ENCODE peak calls at places on chromosome 17, in four cellular contexts. E is A549, K is tibial nerve, D is esophagus muscularis mucosa. Q is an unnamed sample.

GRCh38 chr17:859461-860195 is 77.5 kb downstream of the MRM3 start:
- DNase-seq in E (no peak), K (no peak), D (no peak), Q (no peak)

GRCh38 chr17:17227608-17228520 is 9.1 kb downstream of the FLCN start:
- DNase-seq in D (no peak), E (no peak), K (no peak), Q (no peak)

GRCh38 chr17:61815863-61816523 is 47.3 kb downstream of the BRIP1 start:
- DNase-seq in K (no peak), D (no peak), E (no peak), Q (no peak)

GRCh38 chr17:30413109-30413508 is 34.4 kb downstream of the CPD start:
- DNase-seq in K (no peak), E (no peak), D (no peak), Q (no peak)

GRCh38 chr17:48996696-48997102 is 486 bp upstream of the IGF2BP1 start:
- DNase-seq in K (no peak), E (no peak), D (no peak), Q (no peak)

GRCh38 chr17:78759203-78759968 is 22.7 kb downstream of the CYTH1 start:
- DNase-seq in D (no peak), E (no peak), K (no peak), Q (peak; percentile 82)

GRCh38 chr17:21275047-21275578 is 9.4 kb upstream of the MAP2K3 start:
- DNase-seq in K (no peak), D (no peak), E (no peak), Q (no peak)

GRCh38 chr17:66772148-66772812 is 62.6 kb upstream of the CACNG5 start:
- DNase-seq in E (no peak), D (no peak), K (no peak), Q (no peak)

GRCh38 chr17:16415031-16415924 is at the start of gene TRPV2:
- DNase-seq in K (no peak), D (no peak), E (peak; percentile 53), Q (peak; percentile 65)

GRCh38 chr17:81976332-81977210 is 858 bp upstream of the ASPSCR1 start:
- DNase-seq in K (no peak), D (no peak), E (peak; percentile 44), Q (peak; percentile 49)

GRCh38 chr17:9228408-9229159 is 207.3 kb downstream of the NTN1 start:
- DNase-seq in E (no peak), K (no peak), D (no peak), Q (no peak)

GRCh38 chr17:58187675-58188074 is 4.9 kb upstream of the EPX start:
- DNase-seq in E (no peak), K (no peak), D (no peak), Q (no peak)

GRCh38 chr17:19269641-19270040 is 32.5 kb downstream of the EPN2 start:
- DNase-seq in K (no peak), D (no peak), E (no peak), Q (no peak)

GRCh38 chr17:19269102-19269501 is 31.9 kb downstream of the EPN2 start:
- DNase-seq in D (no peak), E (no peak), K (no peak), Q (no peak)

GRCh38 chr17:19271751-19272357 is 34.7 kb downstream of the EPN2 start:
- DNase-seq in K (no peak), E (no peak), D (no peak), Q (no peak)

GRCh38 chr17:19270951-19271611 is 33.9 kb downstream of the EPN2 start:
- DNase-seq in E (no peak), D (no peak), K (no peak), Q (no peak)

DNA sequence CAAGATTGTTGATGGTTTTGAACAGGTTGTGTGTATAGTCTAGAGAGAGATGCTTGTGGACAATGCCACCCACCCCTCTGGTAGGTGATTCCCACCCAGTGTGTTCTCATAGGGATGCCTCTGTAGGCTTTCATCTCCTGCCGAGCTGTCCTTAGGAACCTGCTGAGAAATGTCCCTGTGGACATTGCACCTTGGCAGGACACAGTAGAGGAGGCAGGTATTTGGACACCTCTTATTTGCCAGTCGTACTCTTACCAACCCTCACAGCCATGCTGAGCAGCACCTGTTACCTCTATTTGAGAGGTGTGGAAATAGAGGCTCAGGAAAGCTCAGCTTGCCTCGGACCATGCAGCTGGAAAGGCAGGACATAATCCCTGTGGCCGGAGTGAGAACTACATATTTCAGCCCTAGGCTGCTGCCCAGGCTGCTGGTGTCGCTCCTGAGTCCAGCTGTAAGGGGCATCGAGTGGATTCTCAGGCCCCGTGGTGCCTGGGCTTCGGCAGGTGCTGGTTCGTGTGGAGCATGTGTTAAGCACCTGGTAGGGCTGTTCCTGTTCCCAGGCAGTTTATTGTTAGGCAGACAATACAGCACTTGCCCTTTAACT is 33.3 kb downstream of the EPN2 start:
- DNase-seq in D (no peak), K (no peak), E (no peak), Q (no peak)
- TF ChIP-seq POLR2A in D (no peak), K (no peak), E (no peak), Q (no peak)

GRCh38 chr17:50396261-50397110 is 837 bp downstream of the LRRC59 start:
- DNase-seq in K (no peak), E (peak; percentile 70), D (no peak), Q (peak; percentile 73)

GRCh38 chr17:50393700-50394099 is 3.6 kb downstream of the LRRC59 start:
- DNase-seq in E (no peak), D (no peak), K (no peak), Q (no peak)

GRCh38 chr17:50397919-50398285 is 579 bp upstream of the LRRC59 start:
- DNase-seq in E (no peak), K (no peak), D (no peak), Q (no peak)

GRCh38 chr17:50394711-50395110 is 2.6 kb downstream of the LRRC59 start:
- DNase-seq in K (no peak), E (no peak), D (no peak), Q (no peak)

GRCh38 chr17:50397111-50397918 is at the start of gene LRRC59:
- DNase-seq in D (peak; percentile 97), E (peak; percentile 91), K (peak; percentile 72), Q (peak; percentile 94)
- TF ChIP-seq EP300 in D (no peak), E (no peak), K (peak; percentile 81), Q (no peak)

GRCh38 chr17:73646409-73647305 is 2.4 kb upstream of the SDK2 start:
- DNase-seq in K (no peak), E (peak; percentile 50), D (no peak), Q (no peak)
- TF ChIP-seq CTCF in K (peak; percentile 7), E (peak; percentile 6), D (no peak), Q (no peak)

GRCh38 chr17:75830168-75831031 is 13.8 kb downstream of the UNC13D start:
- DNase-seq in D (no peak), E (no peak), K (no peak), Q (peak; percentile 72)

GRCh38 chr17:75834279-75834920 is 9.8 kb downstream of the UNC13D start:
- DNase-seq in K (no peak), E (no peak), D (no peak), Q (no peak)

GRCh38 chr17:75831032-75831567 is 13.1 kb downstream of the UNC13D start:
- DNase-seq in D (no peak), K (no peak), E (no peak), Q (peak; percentile 56)

GRCh38 chr17:75832164-75832651 is 12.0 kb downstream of the UNC13D start:
- DNase-seq in D (no peak), K (peak; percentile 23), E (no peak), Q (peak; percentile 57)

GRCh38 chr17:75832652-75833400 is 11.4 kb downstream of the UNC13D start:
- DNase-seq in K (no peak), D (no peak), E (no peak), Q (no peak)
- TF ChIP-seq POLR2A in K (no peak), D (no peak), E (no peak), Q (no peak)

GRCh38 chr17:11023639-11024479 is 186.0 kb upstream of the PIRT start:
- DNase-seq in K (no peak), E (no peak), D (peak; percentile 85), Q (no peak)

GRCh38 chr17:11031787-11032186 is 193.9 kb upstream of the PIRT start:
- DNase-seq in K (no peak), D (no peak), E (peak; percentile 33), Q (no peak)

GRCh38 chr17:11026903-11027302 is 189.0 kb upstream of the PIRT start:
- DNase-seq in K (no peak), D (no peak), E (no peak), Q (no peak)

DNA sequence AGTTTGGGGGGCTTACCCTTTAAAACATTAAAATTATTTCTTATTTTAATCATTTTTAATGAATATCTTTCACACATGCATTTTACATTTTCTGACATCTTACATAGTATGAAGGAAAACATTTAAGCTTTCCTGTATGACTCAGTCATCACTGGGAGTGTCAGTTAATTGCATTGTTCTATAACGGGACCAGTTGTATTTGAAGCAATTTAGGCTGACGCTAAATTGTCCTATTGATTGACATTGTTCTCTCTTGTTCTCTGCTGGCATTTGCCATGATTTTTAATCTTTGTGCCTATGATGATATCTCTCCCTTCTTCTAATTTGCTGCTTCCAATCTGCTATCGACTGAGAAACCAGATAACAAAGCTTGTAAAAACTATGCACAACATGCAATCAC is 190.5 kb upstream of the PIRT start:
- DNase-seq in E (no peak), K (no peak), D (no peak), Q (no peak)
- TF ChIP-seq EP300 in E (no peak), K (no peak), D (no peak), Q (no peak)

GRCh38 chr17:37772982-37773381 is 28.1 kb upstream of the HNF1B start:
- DNase-seq in E (no peak), K (no peak), D (no peak), Q (no peak)

GRCh38 chr17:37768438-37768837 is 23.6 kb upstream of the HNF1B start:
- DNase-seq in E (no peak), K (no peak), D (no peak), Q (no peak)

GRCh38 chr17:37769050-37769449 is 24.2 kb upstream of the HNF1B start:
- DNase-seq in E (no peak), K (no peak), D (no peak), Q (no peak)

GRCh38 chr17:37774508-37774907 is 29.6 kb upstream of the HNF1B start:
- DNase-seq in D (no peak), E (no peak), K (no peak), Q (peak; percentile 29)

GRCh38 chr17:37770631-37771518 is 26.0 kb upstream of the HNF1B start:
- DNase-seq in E (peak; percentile 82), D (no peak), K (no peak), Q (peak; percentile 83)
- TF ChIP-seq CTCF in E (peak; percentile 87), D (peak; percentile 33), K (no peak), Q (peak; percentile 69)

DNA sequence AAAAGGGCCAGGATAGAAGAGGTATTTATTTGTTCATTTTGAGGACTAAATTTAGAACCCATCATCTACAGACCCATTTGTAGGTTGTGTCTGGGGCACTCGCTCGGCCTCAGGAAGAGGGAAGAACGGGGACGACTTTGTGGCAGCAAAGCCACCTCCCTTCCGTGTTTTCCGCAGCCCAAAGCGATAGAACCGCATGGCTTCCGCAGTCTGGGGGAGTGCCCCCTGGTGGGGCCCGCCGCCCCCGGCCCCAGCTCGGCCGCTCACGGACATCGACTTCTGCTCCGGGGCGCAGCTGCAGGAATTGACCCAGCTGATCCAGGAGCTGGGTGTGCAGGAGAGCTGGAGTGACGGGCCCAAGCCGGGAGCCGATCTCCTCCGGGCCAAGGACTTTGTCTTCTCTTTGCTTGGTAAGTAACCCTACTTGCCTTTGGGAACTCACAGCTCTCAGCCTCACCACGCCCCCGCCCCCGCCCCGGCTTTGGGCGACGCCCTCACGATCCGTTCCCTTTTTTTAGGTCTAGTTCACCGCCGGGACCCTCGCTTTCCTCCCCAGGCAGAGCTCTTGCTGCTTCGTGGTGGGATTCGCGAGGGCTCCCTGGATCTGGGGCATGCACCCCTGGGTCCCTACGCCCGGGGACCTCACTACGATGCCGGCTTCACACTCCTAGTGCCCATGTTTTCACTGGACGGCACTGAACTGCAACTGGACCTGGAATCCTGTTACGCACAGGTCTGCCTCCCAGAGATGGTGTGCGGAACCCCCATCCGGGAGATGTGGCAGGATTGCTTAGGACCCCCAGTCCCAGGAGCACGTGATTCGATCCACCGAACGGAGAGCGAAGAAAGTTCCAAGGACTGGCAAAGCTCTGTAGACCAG is 681 bp downstream of the TMEM102 start:
- DNase-seq in K (no peak), E (peak; percentile 65), D (no peak), Q (peak; percentile 69)
- TF ChIP-seq POLR2A in K (no peak), E (no peak), D (no peak), Q (peak; percentile 43)

Q was measured in transverse colon.